ENCODE peak calls at places on chromosomes 13 and 19, in seven cellular contexts. One of them, this sample, is unnamed.

GRCh38 chr19:32342695-32343094 is 2.7 kb upstream of the ZNF507 start:
- DNase-seq in CD4-positive, CD25-positive, alpha-beta regulatory T cell: no peak
- DNase-seq in H1: no peak
- DNase-seq in fibroblast of villous mesenchyme: no peak
- DNase-seq in A673: no peak
- DNase-seq in fibroblast of lung: no peak
- DNase-seq in RWPE2: no peak
- DNase-seq in this sample: no peak

GRCh38 chr13:110334256-110334655 is 27.2 kb downstream of the COL4A2 start:
- DNase-seq in CD4-positive, CD25-positive, alpha-beta regulatory T cell: no peak
- DNase-seq in H1: no peak
- DNase-seq in fibroblast of villous mesenchyme: peak
- DNase-seq in A673: no peak
- DNase-seq in fibroblast of lung: no peak
- DNase-seq in RWPE2: no peak
- DNase-seq in this sample: peak

GRCh38 chr13:114004416-114005205 is 30.7 kb upstream of the C13orf46 start:
- DNase-seq in CD4-positive, CD25-positive, alpha-beta regulatory T cell: no peak
- DNase-seq in H1: no peak
- DNase-seq in fibroblast of villous mesenchyme: peak
- DNase-seq in A673: no peak
- DNase-seq in fibroblast of lung: peak
- DNase-seq in RWPE2: peak
- DNase-seq in this sample: no peak

GRCh38 chr19:7483720-7484201 is 5.1 kb downstream of the PEX11G start:
- DNase-seq in CD4-positive, CD25-positive, alpha-beta regulatory T cell: no peak
- DNase-seq in H1: no peak
- DNase-seq in fibroblast of villous mesenchyme: peak
- DNase-seq in A673: peak
- DNase-seq in fibroblast of lung: no peak
- DNase-seq in RWPE2: no peak
- DNase-seq in this sample: peak

GRCh38 chr19:18741566-18742121 is 49.5 kb downstream of the COMP start:
- DNase-seq in CD4-positive, CD25-positive, alpha-beta regulatory T cell: no peak
- DNase-seq in H1: no peak
- DNase-seq in fibroblast of villous mesenchyme: no peak
- DNase-seq in A673: no peak
- DNase-seq in fibroblast of lung: no peak
- DNase-seq in RWPE2: no peak
- DNase-seq in this sample: peak

GRCh38 chr13:84481958-84482357 is 599.7 kb upstream of the SLITRK1 start:
- DNase-seq in CD4-positive, CD25-positive, alpha-beta regulatory T cell: no peak
- DNase-seq in H1: no peak
- DNase-seq in fibroblast of villous mesenchyme: no peak
- DNase-seq in A673: no peak
- DNase-seq in fibroblast of lung: peak
- DNase-seq in RWPE2: no peak
- DNase-seq in this sample: no peak

GRCh38 chr13:77265336-77265735 is 61.6 kb downstream of the MYCBP2 start:
- DNase-seq in CD4-positive, CD25-positive, alpha-beta regulatory T cell: no peak
- DNase-seq in H1: no peak
- DNase-seq in fibroblast of villous mesenchyme: no peak
- DNase-seq in A673: no peak
- DNase-seq in fibroblast of lung: no peak
- DNase-seq in RWPE2: no peak
- DNase-seq in this sample: no peak

GRCh38 chr13:43544011-43544410 is 242.8 kb downstream of the ENOX1 start:
- DNase-seq in CD4-positive, CD25-positive, alpha-beta regulatory T cell: no peak
- DNase-seq in H1: no peak
- DNase-seq in fibroblast of villous mesenchyme: peak
- DNase-seq in A673: no peak
- DNase-seq in fibroblast of lung: peak
- DNase-seq in RWPE2: no peak
- DNase-seq in this sample: no peak

GRCh38 chr19:18284710-18285430 is 3.4 kb upstream of the JUND start:
- DNase-seq in CD4-positive, CD25-positive, alpha-beta regulatory T cell: peak
- DNase-seq in H1: no peak
- DNase-seq in fibroblast of villous mesenchyme: no peak
- DNase-seq in A673: no peak
- DNase-seq in fibroblast of lung: no peak
- DNase-seq in RWPE2: no peak
- DNase-seq in this sample: no peak

GRCh38 chr13:101018720-101019119 is 344.1 kb upstream of the TMTC4 start:
- DNase-seq in CD4-positive, CD25-positive, alpha-beta regulatory T cell: no peak
- DNase-seq in H1: no peak
- DNase-seq in fibroblast of villous mesenchyme: peak
- DNase-seq in A673: no peak
- DNase-seq in fibroblast of lung: peak
- DNase-seq in RWPE2: no peak
- DNase-seq in this sample: no peak

GRCh38 chr19:34999498-35000337 is at the start of gene GRAMD1A:
- DNase-seq in CD4-positive, CD25-positive, alpha-beta regulatory T cell: peak
- DNase-seq in H1: peak
- DNase-seq in fibroblast of villous mesenchyme: peak
- DNase-seq in A673: peak
- DNase-seq in fibroblast of lung: peak
- DNase-seq in RWPE2: no peak
- DNase-seq in this sample: peak

GRCh38 chr13:100633461-100633860 is 41.1 kb downstream of the TMTC4 start:
- DNase-seq in CD4-positive, CD25-positive, alpha-beta regulatory T cell: no peak
- DNase-seq in H1: no peak
- DNase-seq in fibroblast of villous mesenchyme: peak
- DNase-seq in A673: no peak
- DNase-seq in fibroblast of lung: peak
- DNase-seq in RWPE2: no peak
- DNase-seq in this sample: no peak

GRCh38 chr19:49896863-49897621 is at the start of gene IL4I1:
- DNase-seq in CD4-positive, CD25-positive, alpha-beta regulatory T cell: peak
- DNase-seq in H1: no peak
- DNase-seq in fibroblast of villous mesenchyme: peak
- DNase-seq in A673: no peak
- DNase-seq in fibroblast of lung: no peak
- DNase-seq in RWPE2: peak
- DNase-seq in this sample: peak

GRCh38 chr19:16605552-16605951 is 22.5 kb downstream of the MED26 start:
- DNase-seq in CD4-positive, CD25-positive, alpha-beta regulatory T cell: no peak
- DNase-seq in H1: no peak
- DNase-seq in fibroblast of villous mesenchyme: no peak
- DNase-seq in A673: no peak
- DNase-seq in fibroblast of lung: no peak
- DNase-seq in RWPE2: no peak
- DNase-seq in this sample: peak

GRCh38 chr13:69947577-69947976 is 160.0 kb upstream of the ATXN8OS start:
- DNase-seq in CD4-positive, CD25-positive, alpha-beta regulatory T cell: no peak
- DNase-seq in H1: no peak
- DNase-seq in fibroblast of villous mesenchyme: no peak
- DNase-seq in A673: no peak
- DNase-seq in fibroblast of lung: no peak
- DNase-seq in RWPE2: no peak
- DNase-seq in this sample: no peak

GRCh38 chr19:4814625-4815425 is 16.7 kb downstream of the TICAM1 start:
- DNase-seq in CD4-positive, CD25-positive, alpha-beta regulatory T cell: no peak
- DNase-seq in H1: no peak
- DNase-seq in fibroblast of villous mesenchyme: peak
- DNase-seq in A673: no peak
- DNase-seq in fibroblast of lung: peak
- DNase-seq in RWPE2: no peak
- DNase-seq in this sample: no peak

GRCh38 chr19:18424890-18425514 is 5.8 kb downstream of the SSBP4 start:
- DNase-seq in CD4-positive, CD25-positive, alpha-beta regulatory T cell: no peak
- DNase-seq in H1: no peak
- DNase-seq in fibroblast of villous mesenchyme: no peak
- DNase-seq in A673: no peak
- DNase-seq in fibroblast of lung: no peak
- DNase-seq in RWPE2: no peak
- DNase-seq in this sample: no peak

GRCh38 chr13:60627071-60627686 is 230.2 kb downstream of the TDRD3 start:
- DNase-seq in CD4-positive, CD25-positive, alpha-beta regulatory T cell: no peak
- DNase-seq in H1: peak
- DNase-seq in fibroblast of villous mesenchyme: peak
- DNase-seq in A673: peak
- DNase-seq in fibroblast of lung: peak
- DNase-seq in RWPE2: no peak
- DNase-seq in this sample: no peak

GRCh38 chr13:110551284-110551683 is 10.2 kb downstream of the RAB20 start:
- DNase-seq in CD4-positive, CD25-positive, alpha-beta regulatory T cell: no peak
- DNase-seq in H1: no peak
- DNase-seq in fibroblast of villous mesenchyme: no peak
- DNase-seq in A673: no peak
- DNase-seq in fibroblast of lung: no peak
- DNase-seq in RWPE2: no peak
- DNase-seq in this sample: no peak

GRCh38 chr19:46069841-46070341 is 29.1 kb upstream of the IGFL4 start:
- DNase-seq in CD4-positive, CD25-positive, alpha-beta regulatory T cell: no peak
- DNase-seq in H1: no peak
- DNase-seq in fibroblast of villous mesenchyme: peak
- DNase-seq in A673: no peak
- DNase-seq in fibroblast of lung: peak
- DNase-seq in RWPE2: no peak
- DNase-seq in this sample: no peak

GRCh38 chr19:1467512-1468273 is 11.3 kb downstream of the C19orf25 start:
- DNase-seq in CD4-positive, CD25-positive, alpha-beta regulatory T cell: no peak
- DNase-seq in H1: no peak
- DNase-seq in fibroblast of villous mesenchyme: no peak
- DNase-seq in A673: no peak
- DNase-seq in fibroblast of lung: no peak
- DNase-seq in RWPE2: no peak
- DNase-seq in this sample: no peak

GRCh38 chr19:1469936-1470863 is 8.8 kb downstream of the C19orf25 start:
- DNase-seq in CD4-positive, CD25-positive, alpha-beta regulatory T cell: peak
- DNase-seq in H1: no peak
- DNase-seq in fibroblast of villous mesenchyme: peak
- DNase-seq in A673: peak
- DNase-seq in fibroblast of lung: no peak
- DNase-seq in RWPE2: no peak
- DNase-seq in this sample: no peak

GRCh38 chr19:1467228-1467511 is 11.8 kb downstream of the C19orf25 start:
- DNase-seq in CD4-positive, CD25-positive, alpha-beta regulatory T cell: no peak
- DNase-seq in H1: no peak
- DNase-seq in fibroblast of villous mesenchyme: no peak
- DNase-seq in A673: no peak
- DNase-seq in fibroblast of lung: no peak
- DNase-seq in RWPE2: no peak
- DNase-seq in this sample: no peak

GRCh38 chr19:1469200-1469935 is 9.6 kb downstream of the C19orf25 start:
- DNase-seq in CD4-positive, CD25-positive, alpha-beta regulatory T cell: no peak
- DNase-seq in H1: no peak
- DNase-seq in fibroblast of villous mesenchyme: peak
- DNase-seq in A673: no peak
- DNase-seq in fibroblast of lung: no peak
- DNase-seq in RWPE2: no peak
- DNase-seq in this sample: no peak

GRCh38 chr19:1468274-1469199 is 10.5 kb downstream of the C19orf25 start:
- DNase-seq in CD4-positive, CD25-positive, alpha-beta regulatory T cell: no peak
- DNase-seq in H1: no peak
- DNase-seq in fibroblast of villous mesenchyme: peak
- DNase-seq in A673: peak
- DNase-seq in fibroblast of lung: peak
- DNase-seq in RWPE2: no peak
- DNase-seq in this sample: no peak
- H3K4me3 ChIP-seq in CD4-positive, CD25-positive, alpha-beta regulatory T cell: no peak
- H3K4me3 ChIP-seq in H1: no peak
- H3K4me3 ChIP-seq in fibroblast of villous mesenchyme: peak
- H3K4me3 ChIP-seq in A673: no peak
- H3K4me3 ChIP-seq in fibroblast of lung: no peak
- H3K4me3 ChIP-seq in RWPE2: peak
- H3K4me3 ChIP-seq in this sample: no peak

GRCh38 chr19:1082928-1083816 is 12.0 kb downstream of the POLR2E start:
- DNase-seq in CD4-positive, CD25-positive, alpha-beta regulatory T cell: no peak
- DNase-seq in H1: no peak
- DNase-seq in fibroblast of villous mesenchyme: no peak
- DNase-seq in A673: no peak
- DNase-seq in fibroblast of lung: no peak
- DNase-seq in RWPE2: peak
- DNase-seq in this sample: peak
- H3K4me3 ChIP-seq in CD4-positive, CD25-positive, alpha-beta regulatory T cell: no peak
- H3K4me3 ChIP-seq in H1: no peak
- H3K4me3 ChIP-seq in fibroblast of villous mesenchyme: peak
- H3K4me3 ChIP-seq in A673: no peak
- H3K4me3 ChIP-seq in fibroblast of lung: no peak
- H3K4me3 ChIP-seq in RWPE2: peak
- H3K4me3 ChIP-seq in this sample: peak

DNA sequence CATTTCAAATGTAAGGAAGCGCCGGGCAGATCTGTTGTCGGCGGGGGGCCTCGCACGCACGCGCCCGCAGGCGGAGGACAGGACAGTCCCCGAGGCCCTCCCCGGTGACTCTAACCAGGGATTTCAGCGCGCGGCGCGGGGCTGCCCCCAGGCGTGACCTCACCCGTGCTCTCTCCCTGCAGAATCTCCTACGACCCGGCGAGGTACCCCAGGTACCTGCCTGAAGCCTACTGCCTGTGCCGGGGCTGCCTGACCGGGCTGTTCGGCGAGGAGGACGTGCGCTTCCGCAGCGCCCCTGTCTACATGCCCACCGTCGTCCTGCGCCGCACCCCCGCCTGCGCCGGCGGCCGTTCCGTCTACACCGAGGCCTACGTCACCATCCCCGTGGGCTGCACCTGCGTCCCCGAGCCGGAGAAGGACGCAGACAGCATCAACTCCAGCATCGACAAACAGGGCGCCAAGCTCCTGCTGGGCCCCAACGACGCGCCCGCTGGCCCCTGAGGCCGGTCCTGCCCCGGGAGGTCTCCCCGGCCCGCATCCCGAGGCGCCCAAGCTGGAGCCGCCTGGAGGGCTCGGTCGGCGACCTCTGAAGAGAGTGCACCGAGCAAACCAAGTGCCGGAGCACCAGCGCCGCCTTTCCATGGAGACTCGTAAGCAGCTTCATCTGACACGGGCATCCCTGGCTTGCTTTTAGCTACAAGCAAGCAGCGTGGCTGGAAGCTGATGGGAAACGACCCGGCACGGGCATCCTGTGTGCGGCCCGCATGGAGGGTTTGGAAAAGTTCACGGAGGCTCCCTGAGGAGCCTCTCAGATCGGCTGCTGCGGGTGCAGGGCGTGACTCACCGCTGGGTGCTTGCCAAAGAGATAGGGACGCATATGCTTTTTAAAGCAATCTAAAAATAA is 18.2 kb downstream of the IL17D start:
- DNase-seq in CD4-positive, CD25-positive, alpha-beta regulatory T cell: no peak
- DNase-seq in H1: no peak
- DNase-seq in fibroblast of villous mesenchyme: peak
- DNase-seq in A673: peak
- DNase-seq in fibroblast of lung: peak
- DNase-seq in RWPE2: no peak
- DNase-seq in this sample: peak
- H3K4me3 ChIP-seq in CD4-positive, CD25-positive, alpha-beta regulatory T cell: no peak
- H3K4me3 ChIP-seq in H1: peak
- H3K4me3 ChIP-seq in fibroblast of villous mesenchyme: peak
- H3K4me3 ChIP-seq in A673: peak
- H3K4me3 ChIP-seq in fibroblast of lung: peak
- H3K4me3 ChIP-seq in RWPE2: peak
- H3K4me3 ChIP-seq in this sample: peak

DNA sequence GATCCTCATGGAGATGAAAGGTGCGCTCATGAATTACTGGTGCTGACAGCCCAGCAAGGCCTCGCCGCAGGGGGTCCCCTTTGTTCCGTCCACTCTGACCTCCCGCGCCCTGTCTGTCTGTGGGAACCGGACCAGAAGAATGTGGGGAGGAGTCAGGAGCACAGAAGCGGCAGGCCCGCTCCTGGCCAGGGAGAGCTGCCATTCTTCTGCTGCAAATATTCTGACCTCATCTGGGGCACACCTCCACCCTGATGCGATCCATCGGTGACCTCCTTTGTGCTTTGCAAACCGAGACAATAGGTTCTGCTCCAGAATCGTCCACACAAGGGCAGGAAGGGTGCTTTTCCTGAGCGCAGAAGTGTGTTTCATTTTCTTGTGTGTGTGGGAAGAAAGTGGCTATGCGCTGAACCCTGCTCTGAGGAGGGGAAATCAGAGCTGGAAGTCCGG is 138.0 kb downstream of the SOX1 start:
- DNase-seq in CD4-positive, CD25-positive, alpha-beta regulatory T cell: no peak
- DNase-seq in H1: no peak
- DNase-seq in fibroblast of villous mesenchyme: no peak
- DNase-seq in A673: no peak
- DNase-seq in fibroblast of lung: no peak
- DNase-seq in RWPE2: no peak
- DNase-seq in this sample: no peak
- H3K4me3 ChIP-seq in CD4-positive, CD25-positive, alpha-beta regulatory T cell: no peak
- H3K4me3 ChIP-seq in H1: peak
- H3K4me3 ChIP-seq in fibroblast of villous mesenchyme: no peak
- H3K4me3 ChIP-seq in A673: no peak
- H3K4me3 ChIP-seq in fibroblast of lung: no peak
- H3K4me3 ChIP-seq in RWPE2: no peak
- H3K4me3 ChIP-seq in this sample: peak

This sample was measured in upper lobe of right lung.